ENCODE peak calls at places on chromosomes 2 and 18, in four cellular contexts. K, M, P and D are unnamed samples.

GRCh38 chr2:217849576-217849975 is 153.2 kb downstream of the TNS1 start:
- DNase-seq in K (no peak), M (no peak), P (no peak), D (no peak)

GRCh38 chr18:63264871-63265270 is 54.7 kb downstream of the BCL2 start:
- DNase-seq in K (no peak), M (no peak), P (no peak), D (no peak)

GRCh38 chr2:73053316-73054114 is 18.0 kb downstream of the SFXN5 start:
- DNase-seq in K (no peak), M (no peak), P (no peak), D (no peak)

GRCh38 chr2:221961561-221961960 is 337.2 kb downstream of the PAX3 start:
- DNase-seq in K (no peak), M (no peak), P (no peak), D (no peak)

GRCh38 chr18:13286456-13287125 is 68.0 kb downstream of the LDLRAD4 start:
- DNase-seq in K (no peak), M (no peak), P (no peak), D (no peak)

GRCh38 chr2:239433777-239434396 is 33.1 kb upstream of the HDAC4 start:
- DNase-seq in K (no peak), M (no peak), P (no peak), D (no peak)

GRCh38 chr2:29063646-29064372 is 10.5 kb downstream of the PCARE start:
- DNase-seq in K (no peak), M (no peak), P (no peak), D (no peak)

GRCh38 chr2:140454717-140455116 is 1674.5 kb upstream of the NXPH2 start:
- DNase-seq in K (no peak), M (no peak), P (no peak), D (no peak)

GRCh38 chr2:72991980-72992733 is 74.8 kb downstream of the EMX1 start:
- DNase-seq in K (no peak), M (no peak), P (no peak), D (peak)

GRCh38 chr2:148674063-148675020 is 29.8 kb downstream of the EPC2 start:
- DNase-seq in K (peak), M (peak), P (peak), D (no peak)

GRCh38 chr2:205372141-205372540 is 310.2 kb upstream of the NRP2 start:
- DNase-seq in K (no peak), M (no peak), P (no peak), D (no peak)

GRCh38 chr18:48022531-48023330 is 92.3 kb upstream of the SMAD2 start:
- DNase-seq in K (peak), M (peak), P (peak), D (no peak)

GRCh38 chr2:20879221-20879620 is 56.3 kb upstream of the LDAH start:
- DNase-seq in K (no peak), M (no peak), P (no peak), D (no peak)

GRCh38 chr18:44682871-44683221 is 2.2 kb downstream of the SETBP1 start:
- DNase-seq in K (no peak), M (peak), P (no peak), D (no peak)

GRCh38 chr18:49381267-49381865 is 79.1 kb downstream of the DYM start:
- DNase-seq in K (no peak), M (no peak), P (no peak), D (no peak)

GRCh38 chr2:138777996-138778395 is 2.2 kb downstream of the NXPH2 start:
- DNase-seq in K (no peak), M (peak), P (no peak), D (no peak)

GRCh38 chr2:66432801-66433694 is 1.9 kb upstream of the MEIS1 start:
- DNase-seq in K (peak), M (peak), P (peak), D (no peak)

GRCh38 chr18:30730915-30731314 is 311.6 kb downstream of the DSC3 start:
- DNase-seq in K (no peak), M (peak), P (no peak), D (no peak)

GRCh38 chr2:43174368-43175186 is 51.8 kb downstream of the ZFP36L2 start:
- DNase-seq in K (no peak), M (no peak), P (no peak), D (no peak)

GRCh38 chr2:130846686-130847375 is 10.1 kb downstream of the ARHGEF4 start:
- DNase-seq in K (no peak), M (no peak), P (no peak), D (no peak)

GRCh38 chr18:50034029-50034428 is 160.9 kb downstream of the MYO5B start:
- DNase-seq in K (no peak), M (no peak), P (no peak), D (no peak)

GRCh38 chr2:223649941-223650530 is 47.9 kb upstream of the SCG2 start:
- DNase-seq in K (no peak), M (no peak), P (no peak), D (no peak)

GRCh38 chr2:168848220-168848619 is 42.0 kb downstream of the SPC25 start:
- DNase-seq in K (peak), M (no peak), P (no peak), D (no peak)

GRCh38 chr2:44479127-44479887 is 117.6 kb downstream of the CAMKMT start:
- DNase-seq in K (peak), M (no peak), P (peak), D (no peak)

GRCh38 chr18:10926565-10927194 is 222.7 kb downstream of the PIEZO2 start:
- DNase-seq in K (no peak), M (no peak), P (no peak), D (no peak)

GRCh38 chr2:236526459-236527197 is 43.0 kb upstream of the ACKR3 start:
- DNase-seq in K (no peak), M (no peak), P (no peak), D (no peak)

GRCh38 chr18:4987452-4988405 is 209.3 kb downstream of the AKAIN1 start:
- DNase-seq in K (no peak), M (no peak), P (no peak), D (no peak)

GRCh38 chr2:81523344-81523743 is 1218.8 kb upstream of the LRRTM1 start:
- DNase-seq in K (no peak), M (peak), P (no peak), D (no peak)

GRCh38 chr18:48777026-48777736 is 173.6 kb downstream of the SMAD7 start:
- DNase-seq in K (peak), M (peak), P (peak), D (peak)

GRCh38 chr2:105697781-105698449 is 46.8 kb upstream of the NCK2 start:
- DNase-seq in K (no peak), M (no peak), P (no peak), D (peak)

GRCh38 chr2:157427922-157428303 is 16.0 kb downstream of the CYTIP start:
- DNase-seq in K (no peak), M (no peak), P (no peak), D (no peak)

DNA sequence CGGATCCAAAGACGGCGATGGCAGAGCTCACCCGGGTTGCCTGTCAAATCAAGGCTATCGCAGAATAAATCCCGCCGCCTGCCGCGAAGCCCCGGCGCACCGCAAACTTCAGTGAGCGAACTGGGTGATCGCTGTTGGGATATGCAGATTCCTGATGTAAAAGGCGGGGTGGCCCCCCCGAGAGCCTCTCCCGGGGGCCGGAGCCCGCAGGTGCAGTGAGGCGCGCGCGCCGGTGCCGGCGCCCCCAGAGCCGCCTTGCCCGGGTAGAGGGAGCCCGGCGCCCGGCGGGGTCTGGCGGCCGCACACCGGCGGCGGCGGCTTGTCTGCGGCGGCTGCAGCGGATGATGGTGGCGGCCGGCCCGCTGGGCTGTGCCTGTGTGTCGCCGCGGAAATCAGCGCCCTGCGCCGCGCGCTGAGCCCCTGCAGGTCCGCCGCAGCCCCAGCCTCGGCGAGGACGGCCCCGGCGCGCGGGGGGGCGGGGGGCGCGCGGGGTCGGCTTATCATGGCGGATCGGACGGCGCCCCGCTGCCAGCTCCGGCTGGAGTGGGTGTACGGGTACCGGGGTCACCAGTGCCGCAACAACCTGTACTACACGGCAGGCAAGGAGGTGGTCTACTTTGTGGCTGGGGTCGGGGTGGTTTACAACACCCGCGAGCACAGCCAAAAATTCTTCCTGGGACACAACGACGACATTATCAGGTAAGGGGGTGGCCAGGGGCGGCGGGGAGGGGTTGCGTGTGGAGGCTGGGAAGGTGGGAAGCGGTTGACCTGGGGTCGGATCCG is 1.3 kb downstream of the EML6 start:
- DNase-seq in K (peak), M (peak), P (peak), D (no peak)
- TF ChIP-seq TEAD4 in K (no peak), M (no peak), P (no peak), D (no peak)

GRCh38 chr2:230230801-230231200 is 5.3 kb downstream of the SP140 start:
- DNase-seq in K (no peak), M (no peak), P (no peak), D (no peak)
- TF ChIP-seq TEAD4 in K (no peak), M (no peak), P (no peak), D (no peak)

GRCh38 chr2:31945572-31945935 is 65.3 kb downstream of the MEMO1 start:
- DNase-seq in K (no peak), M (no peak), P (peak), D (no peak)
- TF ChIP-seq TEAD4 in K (no peak), M (no peak), P (no peak), D (no peak)

DNA sequence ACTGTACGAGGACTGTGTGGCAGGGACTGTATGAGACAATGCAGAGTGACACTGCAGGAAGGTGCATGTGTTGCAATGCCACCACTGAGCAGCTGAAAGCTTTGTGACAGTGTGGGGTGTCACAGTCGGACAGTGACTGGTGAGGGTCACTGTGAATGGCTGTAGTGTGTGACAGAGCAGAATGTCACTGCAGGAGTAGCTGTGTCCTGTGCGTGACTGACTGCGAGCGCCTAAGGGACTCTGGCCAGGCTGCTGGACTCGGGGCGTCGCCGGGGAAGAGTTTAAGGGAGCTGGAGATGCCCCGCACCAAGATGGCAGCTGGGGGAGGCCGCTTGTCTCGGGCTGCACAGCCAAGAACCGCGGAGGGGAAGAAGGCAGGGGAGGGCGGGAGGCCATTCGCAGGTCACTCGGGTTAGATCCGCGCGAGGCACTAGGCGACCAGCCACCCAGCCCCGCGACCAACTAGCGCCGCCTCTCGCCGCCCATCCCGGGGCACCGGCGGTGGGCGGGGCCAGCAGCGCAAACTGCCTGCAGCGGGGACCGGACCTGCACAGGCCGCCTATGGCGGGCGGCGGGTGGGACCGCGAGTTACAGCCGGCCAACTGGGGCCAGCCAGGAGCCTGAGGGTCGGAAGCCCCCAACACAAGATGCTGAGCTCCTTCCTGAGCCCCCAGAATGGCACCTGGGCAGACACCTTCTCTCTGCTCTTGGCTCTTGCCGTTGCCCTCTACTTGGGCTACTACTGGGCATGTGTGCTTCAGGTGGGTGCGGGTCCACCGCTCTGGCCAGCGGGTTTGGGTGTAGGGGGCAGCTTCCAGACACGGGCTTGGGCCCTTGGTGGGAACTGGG is at the start of gene ABHD1:
- DNase-seq in K (peak), M (peak), P (peak), D (peak)
- TF ChIP-seq TEAD4 in K (no peak), M (no peak), P (no peak), D (no peak)

DNA sequence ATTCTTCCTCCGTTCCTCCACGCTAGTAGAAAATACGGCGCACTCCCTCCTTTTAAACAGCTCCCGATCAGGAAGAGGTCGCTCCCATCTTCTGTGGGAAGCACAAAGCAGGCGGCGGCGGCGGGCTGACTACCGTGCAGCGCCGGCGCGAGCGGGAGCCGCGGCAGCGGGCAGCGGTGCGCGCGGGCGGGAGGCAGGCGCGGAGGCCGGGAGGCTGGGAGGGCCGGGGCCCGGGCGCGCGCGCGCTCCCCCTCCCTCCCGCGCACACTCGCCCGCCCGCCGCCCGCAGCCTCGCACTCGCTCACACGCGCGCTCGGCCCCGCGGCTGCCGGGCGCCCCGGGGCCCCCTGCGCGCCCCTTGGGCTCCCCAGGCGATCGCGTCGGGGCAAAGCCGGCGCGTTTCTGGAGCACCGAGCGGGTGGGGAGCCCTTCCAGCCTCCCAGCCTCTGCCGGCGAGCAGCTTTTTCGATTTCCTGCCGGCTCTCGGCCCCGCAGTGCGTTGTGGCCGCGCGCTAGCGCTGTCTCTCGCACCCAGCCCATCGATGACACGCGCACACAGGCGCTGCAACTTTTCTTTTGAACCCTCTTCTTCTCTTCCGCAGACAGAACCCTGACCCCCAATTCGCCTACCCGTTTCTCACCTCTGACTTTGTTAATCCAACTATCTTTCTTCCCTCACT is at the start of gene SLC8A1:
- DNase-seq in K (peak), M (peak), P (no peak), D (no peak)
- TF ChIP-seq TEAD4 in K (no peak), M (no peak), P (no peak), D (no peak)

GRCh38 chr18:813405-814071 is 1.5 kb upstream of the YES1 start:
- DNase-seq in K (no peak), M (no peak), P (no peak), D (no peak)

GRCh38 chr18:812673-813404 is 797 bp upstream of the YES1 start:
- DNase-seq in K (peak), M (peak), P (peak), D (peak)

GRCh38 chr18:811192-812122 is 585 bp downstream of the YES1 start:
- DNase-seq in K (no peak), M (peak), P (no peak), D (no peak)

GRCh38 chr18:809985-810642 is 1.9 kb downstream of the YES1 start:
- DNase-seq in K (no peak), M (no peak), P (no peak), D (no peak)

DNA sequence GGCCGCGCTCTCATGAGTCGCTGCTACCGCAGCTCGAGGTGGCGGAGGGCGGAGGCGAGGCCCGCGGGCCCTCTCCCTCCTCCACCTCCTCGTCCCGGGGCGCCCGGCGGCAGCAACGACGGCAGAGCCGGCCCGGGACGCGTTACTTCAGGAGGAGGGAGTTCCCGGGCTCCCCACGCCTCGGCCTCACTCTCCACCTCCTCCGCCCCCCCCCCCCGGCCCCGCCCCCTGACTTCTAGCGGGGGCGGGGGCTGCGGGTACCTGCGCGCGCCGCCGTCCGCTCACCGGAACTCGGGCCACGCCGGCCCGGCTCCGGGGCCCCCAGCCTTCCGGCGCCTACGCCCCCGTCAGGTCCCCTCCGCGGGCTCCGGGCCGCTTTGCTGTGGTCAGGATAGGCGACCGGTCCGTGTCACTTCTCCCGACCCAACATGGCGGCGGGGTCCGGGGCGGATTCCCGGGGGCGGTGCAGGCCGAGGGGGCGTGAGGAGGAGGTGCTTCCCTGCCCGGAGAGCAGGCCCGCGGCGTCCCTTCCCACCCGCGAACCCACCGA is at the start of gene YES1:
- DNase-seq in K (peak), M (peak), P (peak), D (peak)
- TF ChIP-seq TEAD4 in K (no peak), M (no peak), P (no peak), D (no peak)

DNA sequence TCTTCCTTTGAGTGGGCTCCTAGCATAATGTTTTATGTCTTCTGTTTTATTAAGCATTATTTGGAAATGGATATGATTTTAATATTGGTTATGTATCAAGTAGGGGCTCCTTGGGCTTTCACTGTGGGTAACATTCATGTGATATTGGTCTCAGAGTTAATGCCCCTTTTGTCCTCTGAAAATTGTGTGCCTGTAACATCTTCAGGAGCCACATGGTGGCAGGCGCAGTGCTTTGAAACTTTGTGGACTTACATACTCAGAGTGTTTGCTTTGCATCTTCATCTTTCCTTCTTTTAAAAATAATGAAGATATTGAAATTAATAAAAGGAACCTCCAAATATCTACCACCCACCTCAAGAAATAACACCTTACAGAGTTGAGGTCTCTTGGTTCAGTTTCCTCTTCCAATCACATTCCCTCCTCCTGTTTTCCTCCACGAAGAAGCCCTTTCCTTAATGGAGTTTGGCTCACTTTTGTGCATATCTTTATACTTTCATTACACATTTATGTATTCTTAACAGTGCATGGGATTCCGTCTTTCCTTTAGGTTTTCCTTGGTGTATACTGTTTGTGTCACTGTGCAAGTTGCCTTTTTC is 73.5 kb downstream of the LIMS1 start:
- DNase-seq in K (peak), M (peak), P (peak), D (no peak)
- TF ChIP-seq TEAD4 in K (no peak), M (no peak), P (no peak), D (no peak)

GRCh38 chr2:159402790-159403189 is 116.3 kb upstream of the WDSUB1 start:
- DNase-seq in K (no peak), M (no peak), P (no peak), D (no peak)
- TF ChIP-seq TEAD4 in K (no peak), M (no peak), P (no peak), D (no peak)